ENCODE peak calls at places on chromosomes 4 and X, in six cellular contexts. One of them, this sample, is unnamed.

GRCh38 chr4:143773998-143774898 is 73.8 kb upstream of the FREM3 start:
- DNase-seq in tibial nerve: peak; percentile 20
- DNase-seq in psoas muscle: no peak
- DNase-seq in endothelial cell: peak; percentile 45
- DNase-seq in CD4-positive, alpha-beta T cell: no peak
- DNase-seq in fibroblast of mammary gland: peak; percentile 68
- DNase-seq in this sample: peak; percentile 40

GRCh38 chrX:16573781-16574180 is 76.2 kb upstream of the S100G start:
- DNase-seq in tibial nerve: no peak
- DNase-seq in CD4-positive, alpha-beta T cell: no peak
- DNase-seq in fibroblast of mammary gland: peak; percentile 87
- DNase-seq in endothelial cell: no peak
- DNase-seq in psoas muscle: no peak
- DNase-seq in this sample: no peak

GRCh38 chrX:11188664-11189063 is 77.5 kb downstream of the HCCS start:
- DNase-seq in endothelial cell: no peak
- DNase-seq in psoas muscle: no peak
- DNase-seq in CD4-positive, alpha-beta T cell: no peak
- DNase-seq in tibial nerve: no peak
- DNase-seq in fibroblast of mammary gland: peak; percentile 72
- DNase-seq in this sample: no peak

GRCh38 chrX:42604302-42604701 is 173.7 kb downstream of the PPP1R2C start:
- DNase-seq in psoas muscle: no peak
- DNase-seq in CD4-positive, alpha-beta T cell: no peak
- DNase-seq in fibroblast of mammary gland: no peak
- DNase-seq in endothelial cell: no peak
- DNase-seq in tibial nerve: no peak
- DNase-seq in this sample: no peak

GRCh38 chr4:182493377-182493776 is 250.2 kb downstream of the TENM3 start:
- DNase-seq in fibroblast of mammary gland: no peak
- DNase-seq in psoas muscle: no peak
- DNase-seq in tibial nerve: no peak
- DNase-seq in endothelial cell: no peak
- DNase-seq in CD4-positive, alpha-beta T cell: no peak
- DNase-seq in this sample: no peak

GRCh38 chr4:11423465-11423864 is 5.2 kb downstream of the HS3ST1 start:
- DNase-seq in fibroblast of mammary gland: no peak
- DNase-seq in endothelial cell: no peak
- DNase-seq in tibial nerve: no peak
- DNase-seq in psoas muscle: no peak
- DNase-seq in CD4-positive, alpha-beta T cell: no peak
- DNase-seq in this sample: no peak

GRCh38 chr4:85720736-85721135 is 245.8 kb downstream of the ARHGAP24 start:
- DNase-seq in endothelial cell: no peak
- DNase-seq in CD4-positive, alpha-beta T cell: no peak
- DNase-seq in fibroblast of mammary gland: peak; percentile 60
- DNase-seq in psoas muscle: no peak
- DNase-seq in tibial nerve: no peak
- DNase-seq in this sample: no peak

GRCh38 chr4:53601251-53601764 is 10.0 kb upstream of the LNX1 start:
- DNase-seq in tibial nerve: peak; percentile 13
- DNase-seq in psoas muscle: peak; percentile 29
- DNase-seq in fibroblast of mammary gland: no peak
- DNase-seq in CD4-positive, alpha-beta T cell: no peak
- DNase-seq in endothelial cell: peak; percentile 24
- DNase-seq in this sample: peak; percentile 26

GRCh38 chr4:52586069-52586468 is 73.0 kb downstream of the USP46 start:
- DNase-seq in CD4-positive, alpha-beta T cell: no peak
- DNase-seq in fibroblast of mammary gland: no peak
- DNase-seq in endothelial cell: no peak
- DNase-seq in tibial nerve: no peak
- DNase-seq in psoas muscle: no peak
- DNase-seq in this sample: no peak

GRCh38 chrX:80810365-80810978 is 795 bp upstream of the BRWD3 start:
- DNase-seq in tibial nerve: no peak
- DNase-seq in endothelial cell: no peak
- DNase-seq in psoas muscle: no peak
- DNase-seq in CD4-positive, alpha-beta T cell: no peak
- DNase-seq in fibroblast of mammary gland: no peak
- DNase-seq in this sample: no peak

GRCh38 chr4:38094419-38094818 is 134.2 kb downstream of the PTTG2 start:
- DNase-seq in CD4-positive, alpha-beta T cell: no peak
- DNase-seq in endothelial cell: peak; percentile 51
- DNase-seq in tibial nerve: no peak
- DNase-seq in psoas muscle: no peak
- DNase-seq in fibroblast of mammary gland: no peak
- DNase-seq in this sample: no peak

GRCh38 chrX:108313662-108314061 is 124.6 kb downstream of the COL4A6 start:
- DNase-seq in CD4-positive, alpha-beta T cell: no peak
- DNase-seq in fibroblast of mammary gland: peak; percentile 53
- DNase-seq in psoas muscle: no peak
- DNase-seq in endothelial cell: no peak
- DNase-seq in tibial nerve: no peak
- DNase-seq in this sample: no peak

GRCh38 chrX:72714471-72714916 is 388 bp upstream of the PHKA1 start:
- DNase-seq in endothelial cell: peak; percentile 36
- DNase-seq in fibroblast of mammary gland: peak; percentile 77
- DNase-seq in CD4-positive, alpha-beta T cell: no peak
- DNase-seq in psoas muscle: peak; percentile 71
- DNase-seq in tibial nerve: peak; percentile 37
- DNase-seq in this sample: peak; percentile 14

GRCh38 chrX:30900227-30900626 is 11.2 kb upstream of the TAB3 start:
- DNase-seq in psoas muscle: no peak
- DNase-seq in fibroblast of mammary gland: no peak
- DNase-seq in endothelial cell: no peak
- DNase-seq in CD4-positive, alpha-beta T cell: no peak
- DNase-seq in tibial nerve: no peak
- DNase-seq in this sample: no peak

GRCh38 chrX:15143050-15143824 is 126.6 kb downstream of the ASB9 start:
- DNase-seq in psoas muscle: no peak
- DNase-seq in endothelial cell: peak; percentile 39
- DNase-seq in CD4-positive, alpha-beta T cell: peak; percentile 31
- DNase-seq in tibial nerve: peak; percentile 56
- DNase-seq in fibroblast of mammary gland: peak; percentile 42
- DNase-seq in this sample: peak; percentile 37

GRCh38 chr4:2266181-2266580 is 4.3 kb upstream of the MXD4 start:
- DNase-seq in psoas muscle: peak; percentile 76
- DNase-seq in CD4-positive, alpha-beta T cell: no peak
- DNase-seq in fibroblast of mammary gland: no peak
- DNase-seq in endothelial cell: no peak
- DNase-seq in tibial nerve: peak; percentile 48
- DNase-seq in this sample: no peak

GRCh38 chr4:79574741-79575451 is 166.9 kb upstream of the GK2 start:
- DNase-seq in tibial nerve: peak; percentile 39
- DNase-seq in CD4-positive, alpha-beta T cell: no peak
- DNase-seq in psoas muscle: no peak
- DNase-seq in fibroblast of mammary gland: no peak
- DNase-seq in endothelial cell: no peak
- DNase-seq in this sample: no peak

GRCh38 chr4:143377635-143378099 is 41.0 kb downstream of the GAB1 start:
- DNase-seq in tibial nerve: no peak
- DNase-seq in CD4-positive, alpha-beta T cell: no peak
- DNase-seq in endothelial cell: no peak
- DNase-seq in psoas muscle: no peak
- DNase-seq in fibroblast of mammary gland: no peak
- DNase-seq in this sample: no peak

GRCh38 chr4:117134386-117134785 is 49.0 kb upstream of the TRAM1L1 start:
- DNase-seq in CD4-positive, alpha-beta T cell: no peak
- DNase-seq in psoas muscle: no peak
- DNase-seq in endothelial cell: no peak
- DNase-seq in tibial nerve: no peak
- DNase-seq in fibroblast of mammary gland: peak; percentile 41
- DNase-seq in this sample: peak; percentile 17

GRCh38 chr4:80532674-80533333 is 197.3 kb downstream of the CFAP299 start:
- DNase-seq in tibial nerve: no peak
- DNase-seq in psoas muscle: no peak
- DNase-seq in fibroblast of mammary gland: no peak
- DNase-seq in CD4-positive, alpha-beta T cell: no peak
- DNase-seq in endothelial cell: no peak
- DNase-seq in this sample: no peak

GRCh38 chrX:13533726-13534125 is 35.7 kb upstream of the EGFL6 start:
- DNase-seq in endothelial cell: no peak
- DNase-seq in tibial nerve: no peak
- DNase-seq in fibroblast of mammary gland: peak; percentile 66
- DNase-seq in CD4-positive, alpha-beta T cell: no peak
- DNase-seq in psoas muscle: no peak
- DNase-seq in this sample: no peak

GRCh38 chr4:955931-956381 is 17.4 kb downstream of the DGKQ start:
- DNase-seq in CD4-positive, alpha-beta T cell: no peak
- DNase-seq in psoas muscle: no peak
- DNase-seq in fibroblast of mammary gland: no peak
- DNase-seq in endothelial cell: no peak
- DNase-seq in tibial nerve: no peak
- DNase-seq in this sample: no peak

GRCh38 chr4:28225005-28225404 is 1364.4 kb downstream of the STIM2 start:
- DNase-seq in endothelial cell: peak; percentile 23
- DNase-seq in fibroblast of mammary gland: peak; percentile 61
- DNase-seq in tibial nerve: no peak
- DNase-seq in CD4-positive, alpha-beta T cell: no peak
- DNase-seq in psoas muscle: no peak
- DNase-seq in this sample: no peak
- TF ChIP-seq CTCF in endothelial cell: peak; percentile 14
- TF ChIP-seq CTCF in fibroblast of mammary gland: peak; percentile 57
- TF ChIP-seq CTCF in tibial nerve: no peak
- TF ChIP-seq CTCF in CD4-positive, alpha-beta T cell: no peak
- TF ChIP-seq CTCF in psoas muscle: no peak
- TF ChIP-seq CTCF in this sample: peak; percentile 40

DNA sequence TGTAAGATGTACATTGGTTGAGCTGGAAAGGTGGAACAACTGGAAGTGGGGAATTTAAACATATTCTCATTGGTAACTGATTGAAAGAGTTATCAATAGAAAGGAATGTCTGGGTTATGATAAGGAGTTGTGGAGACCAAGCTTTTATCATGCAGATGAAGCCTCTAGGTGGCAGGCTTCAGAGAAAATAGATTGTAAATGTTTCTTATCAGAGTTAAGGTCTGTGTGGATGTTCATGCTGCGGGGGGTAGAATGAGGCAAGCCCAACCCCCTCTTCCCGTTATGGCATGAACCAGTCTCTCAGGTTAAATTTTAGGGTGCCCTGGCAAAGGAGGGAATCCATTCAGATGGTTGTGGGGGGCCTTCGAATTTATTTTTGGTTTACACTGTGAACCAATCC is 16.0 kb downstream of the ARSD start:
- DNase-seq in psoas muscle: no peak
- DNase-seq in tibial nerve: no peak
- DNase-seq in endothelial cell: no peak
- DNase-seq in CD4-positive, alpha-beta T cell: no peak
- DNase-seq in fibroblast of mammary gland: no peak
- DNase-seq in this sample: no peak
- TF ChIP-seq CTCF in psoas muscle: no peak
- TF ChIP-seq CTCF in tibial nerve: no peak
- TF ChIP-seq CTCF in endothelial cell: no peak
- TF ChIP-seq CTCF in CD4-positive, alpha-beta T cell: no peak
- TF ChIP-seq CTCF in fibroblast of mammary gland: peak; percentile 12
- TF ChIP-seq CTCF in this sample: no peak

GRCh38 chrX:2224597-2225235 is 276.1 kb downstream of the DHRSX start:
- DNase-seq in tibial nerve: no peak
- DNase-seq in fibroblast of mammary gland: no peak
- DNase-seq in endothelial cell: no peak
- DNase-seq in psoas muscle: no peak
- DNase-seq in CD4-positive, alpha-beta T cell: no peak
- DNase-seq in this sample: no peak

GRCh38 chrX:2228466-2228865 is 272.3 kb downstream of the DHRSX start:
- DNase-seq in tibial nerve: no peak
- DNase-seq in fibroblast of mammary gland: no peak
- DNase-seq in psoas muscle: no peak
- DNase-seq in endothelial cell: no peak
- DNase-seq in CD4-positive, alpha-beta T cell: no peak
- DNase-seq in this sample: no peak

GRCh38 chrX:2224141-2224540 is 276.6 kb downstream of the DHRSX start:
- DNase-seq in fibroblast of mammary gland: no peak
- DNase-seq in tibial nerve: no peak
- DNase-seq in endothelial cell: no peak
- DNase-seq in CD4-positive, alpha-beta T cell: no peak
- DNase-seq in psoas muscle: no peak
- DNase-seq in this sample: no peak

GRCh38 chrX:2226906-2227656 is 273.7 kb downstream of the DHRSX start:
- DNase-seq in endothelial cell: no peak
- DNase-seq in CD4-positive, alpha-beta T cell: no peak
- DNase-seq in fibroblast of mammary gland: no peak
- DNase-seq in tibial nerve: no peak
- DNase-seq in psoas muscle: no peak
- DNase-seq in this sample: no peak

DNA sequence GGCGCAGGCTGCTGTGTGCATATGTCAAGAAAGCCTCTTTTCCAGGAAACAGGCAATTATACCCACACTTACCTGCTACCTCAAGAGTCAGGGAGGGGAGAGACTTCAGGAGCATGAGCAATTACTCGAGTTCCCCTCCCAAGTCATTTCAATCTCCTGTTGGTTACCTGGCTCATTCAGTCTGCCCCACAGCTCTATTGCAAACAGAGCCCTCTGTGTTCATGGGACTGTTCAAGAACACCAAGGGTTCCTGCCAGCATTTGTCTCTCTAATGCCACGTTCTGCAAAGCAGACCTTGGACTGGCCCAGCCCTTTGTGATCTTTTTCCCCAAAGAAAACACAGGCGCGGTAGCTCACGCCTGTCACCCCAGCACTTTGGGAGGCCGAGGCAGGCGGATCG is 274.6 kb downstream of the DHRSX start:
- DNase-seq in fibroblast of mammary gland: no peak
- DNase-seq in psoas muscle: no peak
- DNase-seq in endothelial cell: no peak
- DNase-seq in tibial nerve: no peak
- DNase-seq in CD4-positive, alpha-beta T cell: no peak
- DNase-seq in this sample: no peak
- TF ChIP-seq CTCF in fibroblast of mammary gland: no peak
- TF ChIP-seq CTCF in psoas muscle: no peak
- TF ChIP-seq CTCF in endothelial cell: no peak
- TF ChIP-seq CTCF in tibial nerve: no peak
- TF ChIP-seq CTCF in CD4-positive, alpha-beta T cell: no peak
- TF ChIP-seq CTCF in this sample: no peak

GRCh38 chr4:8211229-8211628 is 12.1 kb downstream of the SH3TC1 start:
- DNase-seq in tibial nerve: no peak
- DNase-seq in fibroblast of mammary gland: no peak
- DNase-seq in endothelial cell: no peak
- DNase-seq in CD4-positive, alpha-beta T cell: no peak
- DNase-seq in psoas muscle: no peak
- DNase-seq in this sample: no peak
- TF ChIP-seq CTCF in tibial nerve: no peak
- TF ChIP-seq CTCF in fibroblast of mammary gland: no peak
- TF ChIP-seq CTCF in endothelial cell: no peak
- TF ChIP-seq CTCF in CD4-positive, alpha-beta T cell: no peak
- TF ChIP-seq CTCF in psoas muscle: no peak
- TF ChIP-seq CTCF in this sample: no peak

GRCh38 chrX:41137589-41137988 is 52.3 kb downstream of the USP9X start:
- DNase-seq in CD4-positive, alpha-beta T cell: no peak
- DNase-seq in fibroblast of mammary gland: peak; percentile 36
- DNase-seq in endothelial cell: no peak
- DNase-seq in tibial nerve: no peak
- DNase-seq in psoas muscle: no peak
- DNase-seq in this sample: no peak
- TF ChIP-seq CTCF in CD4-positive, alpha-beta T cell: peak; percentile 35
- TF ChIP-seq CTCF in fibroblast of mammary gland: peak; percentile 66
- TF ChIP-seq CTCF in endothelial cell: peak; percentile 52
- TF ChIP-seq CTCF in tibial nerve: no peak
- TF ChIP-seq CTCF in psoas muscle: peak; percentile 42
- TF ChIP-seq CTCF in this sample: peak; percentile 47

GRCh38 chr4:162839814-162840213 is 326.9 kb downstream of the NAF1 start:
- DNase-seq in endothelial cell: no peak
- DNase-seq in psoas muscle: no peak
- DNase-seq in tibial nerve: no peak
- DNase-seq in fibroblast of mammary gland: no peak
- DNase-seq in CD4-positive, alpha-beta T cell: no peak
- DNase-seq in this sample: no peak
- TF ChIP-seq CTCF in endothelial cell: no peak
- TF ChIP-seq CTCF in psoas muscle: no peak
- TF ChIP-seq CTCF in tibial nerve: no peak
- TF ChIP-seq CTCF in fibroblast of mammary gland: no peak
- TF ChIP-seq CTCF in CD4-positive, alpha-beta T cell: no peak
- TF ChIP-seq CTCF in this sample: peak; percentile 32

GRCh38 chr4:101730291-101731117 is 60.0 kb upstream of the BANK1 start:
- DNase-seq in endothelial cell: peak; percentile 65
- DNase-seq in CD4-positive, alpha-beta T cell: peak; percentile 11
- DNase-seq in fibroblast of mammary gland: peak; percentile 80
- DNase-seq in tibial nerve: peak; percentile 72
- DNase-seq in psoas muscle: peak; percentile 47
- DNase-seq in this sample: peak; percentile 42
- TF ChIP-seq CTCF in endothelial cell: peak; percentile 71
- TF ChIP-seq CTCF in CD4-positive, alpha-beta T cell: peak; percentile 76
- TF ChIP-seq CTCF in fibroblast of mammary gland: peak; percentile 74
- TF ChIP-seq CTCF in tibial nerve: peak; percentile 51
- TF ChIP-seq CTCF in psoas muscle: peak; percentile 81
- TF ChIP-seq CTCF in this sample: peak; percentile 68

This sample was measured in GM13977.